ENCODE peak calls at places on chromosomes 6 and 20, in five cellular contexts. V is HFF-Myc, M is heart right ventricle, Q is head of caudate nucleus, J is WERI-Rb-1. K is an unnamed sample.

GRCh38 chr6:10487668-10488327 is 33.4 kb upstream of the GCNT2 start:
- DNase-seq in V (no peak), M (no peak), Q (no peak), J (no peak), K (no peak)

GRCh38 chr6:33018904-33019303 is 9.5 kb upstream of the HLA-DOA start:
- DNase-seq in V (no peak), M (peak; percentile 82), Q (peak; percentile 38), J (no peak), K (peak; percentile 37)

GRCh38 chr6:138546733-138547185 is 47.5 kb upstream of the NHSL1 start:
- DNase-seq in V (no peak), M (no peak), Q (no peak), J (no peak), K (peak; percentile 15)

GRCh38 chr20:53899351-53900167 is 170.8 kb downstream of the BCAS1 start:
- DNase-seq in V (no peak), M (no peak), Q (peak; percentile 18), J (peak; percentile 62), K (peak; percentile 81)

GRCh38 chr6:139676718-139677117 is 302.3 kb upstream of the CITED2 start:
- DNase-seq in V (no peak), M (no peak), Q (no peak), J (no peak), K (no peak)

GRCh38 chr6:12709116-12709515 is 7.5 kb upstream of the PHACTR1 start:
- DNase-seq in V (peak; percentile 6), M (no peak), Q (no peak), J (no peak), K (no peak)

GRCh38 chr6:2718334-2719052 is 32.2 kb downstream of the MYLK4 start:
- DNase-seq in V (no peak), M (no peak), Q (no peak), J (no peak), K (peak; percentile 40)

GRCh38 chr6:775863-776262 is 82.9 kb upstream of the EXOC2 start:
- DNase-seq in V (no peak), M (no peak), Q (no peak), J (no peak), K (no peak)

GRCh38 chr6:39053854-39054576 is 5.4 kb downstream of the GLP1R start:
- DNase-seq in V (no peak), M (no peak), Q (no peak), J (no peak), K (no peak)

GRCh38 chr6:113854531-113855499 is 2.3 kb upstream of the MARCKS start:
- DNase-seq in V (no peak), M (peak; percentile 82), Q (peak; percentile 82), J (peak; percentile 95), K (peak; percentile 40)

GRCh38 chr20:3115190-3116107 is 30.9 kb upstream of the AVP start:
- DNase-seq in V (no peak), M (peak; percentile 15), Q (no peak), J (peak; percentile 56), K (peak; percentile 36)

GRCh38 chr6:157985378-157986155 is 3.9 kb downstream of the SYNJ2 start:
- DNase-seq in V (no peak), M (no peak), Q (no peak), J (peak; percentile 43), K (no peak)

GRCh38 chr20:17066955-17067354 is 159.9 kb upstream of the PCSK2 start:
- DNase-seq in V (no peak), M (no peak), Q (no peak), J (no peak), K (no peak)

GRCh38 chr6:89138173-89138572 is 7.7 kb upstream of the PM20D2 start:
- DNase-seq in V (no peak), M (no peak), Q (no peak), J (no peak), K (no peak)

GRCh38 chr6:42978487-42978792 is 541 bp downstream of the PEX6 start:
- DNase-seq in V (no peak), M (no peak), Q (no peak), J (peak; percentile 46), K (no peak)

GRCh38 chr20:52540489-52540888 is 348.9 kb upstream of the ZFP64 start:
- DNase-seq in V (no peak), M (no peak), Q (no peak), J (no peak), K (no peak)

GRCh38 chr20:16228722-16229121 is 344.5 kb downstream of the KIF16B start:
- DNase-seq in V (no peak), M (no peak), Q (no peak), J (no peak), K (no peak)

GRCh38 chr20:59412251-59412650 is 111.8 kb downstream of the EDN3 start:
- DNase-seq in V (no peak), M (no peak), Q (no peak), J (no peak), K (no peak)

GRCh38 chr20:4152696-4153235 is 137.4 kb upstream of the RNF24 start:
- DNase-seq in V (no peak), M (no peak), Q (no peak), J (no peak), K (no peak)

GRCh38 chr6:4008324-4009047 is 70.5 kb downstream of the FAM217A start:
- DNase-seq in V (no peak), M (no peak), Q (no peak), J (no peak), K (peak; percentile 78)